ENCODE peak calls at places on chromosomes 5 and 9, in four cellular contexts. One of them, this sample, is unnamed.

GRCh38 chr9:77305622-77306365 is 128.5 kb downstream of the VPS13A start:
- DNase-seq in foreskin keratinocyte: peak; percentile 90
- DNase-seq in H9: no peak
- DNase-seq in body of pancreas: no peak
- DNase-seq in this sample: no peak

GRCh38 chr9:35910613-35911488 is 1.6 kb downstream of the SPAAR start:
- DNase-seq in foreskin keratinocyte: peak; percentile 56
- DNase-seq in H9: no peak
- DNase-seq in body of pancreas: peak; percentile 45
- DNase-seq in this sample: peak; percentile 73

GRCh38 chr5:141951341-141951781 is 6.6 kb downstream of the PCDH12 start:
- DNase-seq in foreskin keratinocyte: no peak
- DNase-seq in H9: peak; percentile 86
- DNase-seq in body of pancreas: no peak
- DNase-seq in this sample: no peak

GRCh38 chr9:89984214-89984613 is 379.4 kb downstream of the GADD45G start:
- DNase-seq in foreskin keratinocyte: peak; percentile 78
- DNase-seq in H9: no peak
- DNase-seq in body of pancreas: no peak
- DNase-seq in this sample: no peak

GRCh38 chr5:39520232-39520572 is 95.4 kb upstream of the DAB2 start:
- DNase-seq in foreskin keratinocyte: no peak
- DNase-seq in H9: no peak
- DNase-seq in body of pancreas: no peak
- DNase-seq in this sample: no peak

GRCh38 chr5:150235548-150235895 is 45.7 kb downstream of the SLC6A7 start:
- DNase-seq in foreskin keratinocyte: no peak
- DNase-seq in H9: no peak
- DNase-seq in body of pancreas: no peak
- DNase-seq in this sample: no peak

GRCh38 chr9:17613723-17614122 is 34.9 kb downstream of the SH3GL2 start:
- DNase-seq in foreskin keratinocyte: peak; percentile 67
- DNase-seq in H9: no peak
- DNase-seq in body of pancreas: no peak
- DNase-seq in this sample: no peak

GRCh38 chr5:127849891-127850290 is 146.7 kb downstream of the CCDC192 start:
- DNase-seq in foreskin keratinocyte: no peak
- DNase-seq in H9: no peak
- DNase-seq in body of pancreas: no peak
- DNase-seq in this sample: no peak

GRCh38 chr5:144453753-144454152 is 283.1 kb downstream of the KCTD16 start:
- DNase-seq in foreskin keratinocyte: no peak
- DNase-seq in H9: no peak
- DNase-seq in body of pancreas: no peak
- DNase-seq in this sample: no peak

GRCh38 chr5:139459451-139459934 is 3.0 kb downstream of the ECSCR start:
- DNase-seq in foreskin keratinocyte: no peak
- DNase-seq in H9: no peak
- DNase-seq in body of pancreas: peak; percentile 19
- DNase-seq in this sample: no peak

GRCh38 chr5:31531543-31531887 is 378 bp downstream of the DROSHA start:
- DNase-seq in foreskin keratinocyte: peak; percentile 25
- DNase-seq in H9: no peak
- DNase-seq in body of pancreas: peak; percentile 38
- DNase-seq in this sample: peak; percentile 32

GRCh38 chr9:133122935-133123611 is 2.0 kb upstream of the RALGDS start:
- DNase-seq in foreskin keratinocyte: no peak
- DNase-seq in H9: no peak
- DNase-seq in body of pancreas: no peak
- DNase-seq in this sample: peak; percentile 73

GRCh38 chr9:133122167-133122550 is 1.1 kb upstream of the RALGDS start:
- DNase-seq in foreskin keratinocyte: no peak
- DNase-seq in H9: no peak
- DNase-seq in body of pancreas: no peak
- DNase-seq in this sample: no peak

GRCh38 chr9:133121200-133122166 is at the start of gene RALGDS:
- DNase-seq in foreskin keratinocyte: peak; percentile 46
- DNase-seq in H9: peak; percentile 87
- DNase-seq in body of pancreas: peak; percentile 95
- DNase-seq in this sample: peak; percentile 93

GRCh38 chr9:133124123-133124948 is 3.3 kb upstream of the RALGDS start:
- DNase-seq in foreskin keratinocyte: no peak
- DNase-seq in H9: no peak
- DNase-seq in body of pancreas: no peak
- DNase-seq in this sample: no peak

GRCh38 chr9:133122605-133122934 is 1.5 kb upstream of the RALGDS start:
- DNase-seq in foreskin keratinocyte: no peak
- DNase-seq in H9: no peak
- DNase-seq in body of pancreas: no peak
- DNase-seq in this sample: no peak
- H3K27ac ChIP-seq in foreskin keratinocyte: no peak overlapping the region
- H3K27ac ChIP-seq in H9: no peak overlapping the region
- H3K27ac ChIP-seq in body of pancreas: no peak overlapping the region
- H3K27ac ChIP-seq in this sample: peak overlapping the region; percentile 85

DNA sequence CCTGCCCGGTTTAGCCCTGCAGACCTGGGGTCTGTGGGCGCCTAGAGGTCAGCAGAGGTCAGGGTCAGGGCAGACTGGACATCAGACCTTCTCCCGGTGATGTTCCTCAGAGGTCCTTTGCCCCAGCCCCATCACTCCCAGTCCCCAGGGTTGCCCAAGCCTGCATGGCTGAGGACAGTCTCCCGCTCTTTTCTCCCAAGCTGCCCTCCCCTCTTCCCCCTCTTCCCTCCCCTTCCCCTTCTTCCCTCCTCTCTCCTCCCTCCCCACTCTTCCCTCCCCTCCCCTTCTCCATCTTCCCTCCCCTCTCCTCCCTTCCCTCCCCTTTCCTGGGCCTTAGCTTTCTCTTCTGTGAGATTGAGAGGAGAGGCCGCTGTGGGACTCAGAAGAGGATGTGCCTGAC is 10.4 kb downstream of the LHX3 start:
- DNase-seq in foreskin keratinocyte: no peak
- DNase-seq in H9: no peak
- DNase-seq in body of pancreas: no peak
- DNase-seq in this sample: no peak
- H3K27me3 ChIP-seq in foreskin keratinocyte: peaks cover 98% of the 10 kb centered on the region
- H3K27me3 ChIP-seq in H9: peaks cover 78% of the 10 kb centered on the region
- H3K27me3 ChIP-seq in body of pancreas: peaks cover 47% of the 10 kb centered on the region
- H3K27me3 ChIP-seq in this sample: peaks cover 88% of the 10 kb centered on the region

DNA sequence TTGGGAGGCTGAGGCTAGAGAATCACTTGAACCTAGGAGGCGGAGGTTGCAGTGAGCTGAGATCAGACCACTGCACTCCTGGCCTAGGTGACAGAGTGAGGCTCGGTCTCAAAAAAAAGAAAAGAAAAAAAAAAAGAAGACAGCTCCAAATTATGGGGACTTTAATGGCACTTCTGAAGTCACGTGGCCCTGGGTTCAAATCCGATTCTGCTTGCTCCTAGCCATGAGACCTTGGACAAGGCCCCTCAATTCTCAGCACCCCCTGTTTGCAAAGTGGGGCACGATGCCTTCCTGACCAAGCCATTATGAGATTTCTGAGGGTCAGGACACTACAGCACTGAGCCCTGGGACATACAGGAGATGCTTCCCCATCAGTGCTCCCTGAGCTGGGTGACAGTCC is 1.1 kb upstream of the ENG start:
- DNase-seq in foreskin keratinocyte: no peak
- DNase-seq in H9: no peak
- DNase-seq in body of pancreas: no peak
- DNase-seq in this sample: no peak
- H3K27ac ChIP-seq in foreskin keratinocyte: no peak overlapping the region
- H3K27ac ChIP-seq in H9: no peak overlapping the region
- H3K27ac ChIP-seq in body of pancreas: no peak overlapping the region
- H3K27ac ChIP-seq in this sample: peak overlapping the region; percentile 81

DNA sequence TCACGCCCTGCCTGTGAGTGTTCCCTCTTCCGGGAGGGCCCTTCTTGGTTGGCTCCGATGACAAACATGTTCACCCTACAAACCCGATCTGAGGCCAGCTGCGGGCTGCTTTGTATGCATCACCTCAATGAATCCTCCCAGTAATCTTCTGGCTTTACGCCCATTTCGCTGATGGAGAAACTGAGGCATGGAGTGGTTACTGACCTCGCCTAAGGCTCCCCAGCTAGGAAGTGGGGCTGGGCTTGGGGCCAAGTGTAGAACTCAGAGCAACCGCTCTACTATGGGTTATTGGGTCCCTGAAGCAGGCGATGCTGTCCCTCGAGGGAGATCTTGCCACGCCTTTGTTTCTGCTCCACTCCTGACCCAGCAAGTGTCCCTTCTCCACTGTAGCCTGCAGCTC is 38.2 kb upstream of the RPL26L1 start:
- DNase-seq in foreskin keratinocyte: no peak
- DNase-seq in H9: no peak
- DNase-seq in body of pancreas: no peak
- DNase-seq in this sample: no peak
- H3K27me3 ChIP-seq in foreskin keratinocyte: no peaks in the 10 kb centered on the region
- H3K27me3 ChIP-seq in H9: no peaks in the 10 kb centered on the region
- H3K27me3 ChIP-seq in body of pancreas: no peaks in the 10 kb centered on the region
- H3K27me3 ChIP-seq in this sample: no peaks in the 10 kb centered on the region

GRCh38 chr5:56078675-56079500 is 84.1 kb upstream of the IL6ST start:
- DNase-seq in foreskin keratinocyte: no peak
- DNase-seq in H9: no peak
- DNase-seq in body of pancreas: no peak
- DNase-seq in this sample: no peak
- H3K27ac ChIP-seq in foreskin keratinocyte: no peak overlapping the region
- H3K27ac ChIP-seq in H9: no peak overlapping the region
- H3K27ac ChIP-seq in body of pancreas: no peak overlapping the region
- H3K27ac ChIP-seq in this sample: no peak overlapping the region

DNA sequence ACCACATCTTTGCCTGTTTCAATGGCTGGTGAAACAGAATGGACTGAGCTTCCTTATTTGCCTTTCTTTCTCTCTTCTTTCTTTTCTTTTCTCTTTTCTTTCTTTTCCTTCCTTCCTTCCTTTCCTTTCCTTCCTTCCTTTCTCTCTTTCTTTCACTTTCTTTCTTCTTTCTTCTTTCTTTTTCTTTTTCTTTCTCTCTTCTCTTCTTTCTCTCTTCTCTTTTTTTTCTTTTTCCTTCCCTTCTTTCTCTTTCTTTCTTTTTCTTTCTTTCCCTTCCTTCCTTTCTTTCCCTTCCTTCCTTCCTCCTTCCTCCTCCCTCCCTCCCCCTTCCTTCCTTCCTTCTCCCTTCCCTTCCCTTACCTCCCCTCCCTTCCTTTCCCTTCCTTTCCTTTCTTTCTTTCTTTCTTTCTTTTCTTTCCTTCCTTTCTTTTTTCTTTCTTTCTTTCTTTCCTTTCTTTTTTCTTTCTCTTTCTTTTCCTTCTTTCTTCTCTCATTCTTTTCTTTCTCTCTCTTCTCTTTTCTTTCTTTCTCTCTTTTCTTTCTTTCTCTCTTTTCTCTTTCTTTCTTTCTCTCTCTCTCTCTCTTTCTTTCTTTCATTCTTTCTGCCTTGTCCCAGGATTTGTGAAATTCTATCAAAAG is 50.1 kb upstream of the MCTP1 start:
- DNase-seq in foreskin keratinocyte: no peak
- DNase-seq in H9: no peak
- DNase-seq in body of pancreas: no peak
- DNase-seq in this sample: no peak
- H3K27me3 ChIP-seq in foreskin keratinocyte: peaks cover 4% of the 10 kb centered on the region
- H3K27me3 ChIP-seq in H9: no peaks in the 10 kb centered on the region
- H3K27me3 ChIP-seq in body of pancreas: no peaks in the 10 kb centered on the region
- H3K27me3 ChIP-seq in this sample: no peaks in the 10 kb centered on the region

DNA sequence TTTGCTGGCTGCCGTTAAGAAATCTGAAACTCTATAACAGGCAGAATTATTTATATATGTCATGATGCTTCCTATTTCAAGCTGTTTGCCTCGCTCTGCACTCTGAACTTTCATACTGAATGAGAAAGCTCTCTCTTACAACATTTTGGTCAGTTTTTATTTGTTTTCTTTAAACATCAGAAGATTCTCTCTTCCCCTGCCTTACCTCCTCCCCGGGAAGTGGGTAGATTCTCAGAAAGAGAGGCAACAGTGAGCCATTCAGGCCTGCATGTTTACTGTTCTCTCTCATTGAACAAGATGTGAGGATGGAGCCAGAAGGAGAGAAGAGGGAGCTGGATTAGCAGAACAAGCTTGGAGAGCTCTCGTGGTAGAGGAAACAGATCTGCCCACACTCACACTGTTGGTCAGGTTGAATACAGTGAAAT is 144.6 kb downstream of the ARHGEF28 start:
- DNase-seq in foreskin keratinocyte: no peak
- DNase-seq in H9: no peak
- DNase-seq in body of pancreas: no peak
- DNase-seq in this sample: no peak
- H3K27ac ChIP-seq in foreskin keratinocyte: no peak overlapping the region
- H3K27ac ChIP-seq in H9: no peak overlapping the region
- H3K27ac ChIP-seq in body of pancreas: no peak overlapping the region
- H3K27ac ChIP-seq in this sample: no peak overlapping the region

DNA sequence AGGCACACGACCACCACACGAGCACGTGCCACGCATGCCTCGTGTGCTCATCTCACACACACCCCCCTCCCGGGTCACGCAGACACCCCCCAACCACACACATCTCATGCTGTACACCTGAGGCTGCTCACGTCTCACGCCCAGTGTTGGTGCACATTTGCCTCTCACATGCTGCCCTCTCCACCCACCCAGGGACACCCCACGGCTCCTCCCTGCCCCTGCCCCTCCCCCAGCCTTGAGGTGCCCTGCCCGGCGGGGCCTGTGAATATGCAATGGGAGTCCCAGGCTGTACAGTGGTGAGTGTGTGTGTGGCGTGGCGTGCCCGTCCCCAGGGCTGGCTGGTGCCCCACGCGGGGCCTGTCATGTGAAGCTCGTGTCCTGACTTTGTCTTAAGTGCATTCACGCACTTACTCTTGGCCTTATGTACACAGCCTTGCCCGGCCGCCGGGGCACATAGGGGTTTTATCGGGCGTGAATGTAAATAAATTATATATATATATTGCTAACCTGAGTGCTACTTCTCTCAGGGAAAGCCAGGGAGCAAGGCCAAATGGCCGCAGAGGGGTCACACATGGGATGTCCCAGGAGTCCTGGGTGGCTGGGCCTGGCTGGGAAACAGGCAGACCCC is 18.6 kb downstream of the HK3 start:
- DNase-seq in foreskin keratinocyte: no peak
- DNase-seq in H9: no peak
- DNase-seq in body of pancreas: no peak
- DNase-seq in this sample: no peak
- H3K27me3 ChIP-seq in foreskin keratinocyte: peaks cover 22% of the 10 kb centered on the region
- H3K27me3 ChIP-seq in H9: no peaks in the 10 kb centered on the region
- H3K27me3 ChIP-seq in body of pancreas: no peaks in the 10 kb centered on the region
- H3K27me3 ChIP-seq in this sample: peaks cover 4% of the 10 kb centered on the region

GRCh38 chr9:68832853-68833518 is 127.9 kb downstream of the PIP5K1B start:
- DNase-seq in foreskin keratinocyte: no peak
- DNase-seq in H9: no peak
- DNase-seq in body of pancreas: no peak
- DNase-seq in this sample: no peak
- H3K27ac ChIP-seq in foreskin keratinocyte: no peak overlapping the region
- H3K27ac ChIP-seq in H9: no peak overlapping the region
- H3K27ac ChIP-seq in body of pancreas: no peak overlapping the region
- H3K27ac ChIP-seq in this sample: no peak overlapping the region